ENCODE peak calls at places on chromosomes 5 and 9, in seven cellular contexts. One of them, this sample, is unnamed.
A peak's percentile ranks its signal among the peaks of the same experiment; 100 is the strongest.

GRCh38 chr5:150780180-150780692 is 1.7 kb downstream of the SMIM3 start:
- DNase-seq in D721Med: no peak
- DNase-seq in GM06990: peak; percentile 73
- DNase-seq in fibroblast of lung: peak; percentile 66
- DNase-seq in B cell: peak; percentile 29
- DNase-seq in spleen: no peak
- DNase-seq in astrocyte of the spinal cord: no peak
- DNase-seq in this sample: peak; percentile 73

GRCh38 chr5:68337235-68337634 is 121.7 kb downstream of the PIK3R1 start:
- DNase-seq in B cell: no peak
- DNase-seq in fibroblast of lung: no peak
- DNase-seq in GM06990: no peak
- DNase-seq in spleen: no peak
- DNase-seq in astrocyte of the spinal cord: no peak
- DNase-seq in D721Med: no peak
- DNase-seq in this sample: no peak

GRCh38 chr9:94139672-94140417 is 55.6 kb downstream of the PTPDC1 start:
- DNase-seq in B cell: no peak
- DNase-seq in spleen: no peak
- DNase-seq in D721Med: no peak
- DNase-seq in fibroblast of lung: peak; percentile 97
- DNase-seq in GM06990: no peak
- DNase-seq in astrocyte of the spinal cord: peak; percentile 99
- DNase-seq in this sample: no peak

GRCh38 chr5:19270153-19270552 is 717.8 kb downstream of the CDH18 start:
- DNase-seq in B cell: no peak
- DNase-seq in spleen: no peak
- DNase-seq in astrocyte of the spinal cord: no peak
- DNase-seq in GM06990: no peak
- DNase-seq in fibroblast of lung: no peak
- DNase-seq in D721Med: no peak
- DNase-seq in this sample: no peak

GRCh38 chr5:132052520-132052919 is 7.9 kb upstream of the IL3 start:
- DNase-seq in GM06990: no peak
- DNase-seq in D721Med: no peak
- DNase-seq in spleen: peak; percentile 68
- DNase-seq in B cell: no peak
- DNase-seq in astrocyte of the spinal cord: no peak
- DNase-seq in fibroblast of lung: no peak
- DNase-seq in this sample: peak; percentile 1

GRCh38 chr9:78821126-78821822 is 524.3 kb downstream of the PSAT1 start:
- DNase-seq in spleen: no peak
- DNase-seq in fibroblast of lung: peak; percentile 19
- DNase-seq in GM06990: no peak
- DNase-seq in D721Med: no peak
- DNase-seq in astrocyte of the spinal cord: peak; percentile 43
- DNase-seq in B cell: peak; percentile 39
- DNase-seq in this sample: peak; percentile 63

GRCh38 chr5:151298063-151298462 is 5.5 kb downstream of the SLC36A3 start:
- DNase-seq in fibroblast of lung: no peak
- DNase-seq in B cell: peak; percentile 54
- DNase-seq in D721Med: no peak
- DNase-seq in astrocyte of the spinal cord: no peak
- DNase-seq in GM06990: no peak
- DNase-seq in spleen: no peak
- DNase-seq in this sample: no peak

GRCh38 chr5:38757451-38758245 is 88.2 kb upstream of the OSMR start:
- DNase-seq in fibroblast of lung: peak; percentile 81
- DNase-seq in D721Med: no peak
- DNase-seq in spleen: no peak
- DNase-seq in GM06990: no peak
- DNase-seq in B cell: no peak
- DNase-seq in astrocyte of the spinal cord: peak; percentile 57
- DNase-seq in this sample: no peak

GRCh38 chr9:88897081-88897480 is 94.2 kb upstream of the S1PR3 start:
- DNase-seq in B cell: no peak
- DNase-seq in fibroblast of lung: no peak
- DNase-seq in astrocyte of the spinal cord: no peak
- DNase-seq in spleen: no peak
- DNase-seq in D721Med: no peak
- DNase-seq in GM06990: no peak
- DNase-seq in this sample: no peak

GRCh38 chr5:159094745-159095144 is 5.0 kb downstream of the EBF1 start:
- DNase-seq in B cell: peak; percentile 70
- DNase-seq in astrocyte of the spinal cord: peak; percentile 87
- DNase-seq in spleen: peak; percentile 81
- DNase-seq in GM06990: peak; percentile 56
- DNase-seq in fibroblast of lung: peak; percentile 73
- DNase-seq in D721Med: no peak
- DNase-seq in this sample: peak; percentile 70

GRCh38 chr5:122576266-122577016 is 198.4 kb upstream of the SNX2 start:
- DNase-seq in astrocyte of the spinal cord: peak; percentile 43
- DNase-seq in B cell: no peak
- DNase-seq in GM06990: no peak
- DNase-seq in D721Med: no peak
- DNase-seq in fibroblast of lung: peak; percentile 53
- DNase-seq in spleen: no peak
- DNase-seq in this sample: no peak

GRCh38 chr9:127771570-127772189 is 6.8 kb downstream of the SH2D3C start:
- DNase-seq in fibroblast of lung: no peak
- DNase-seq in D721Med: no peak
- DNase-seq in B cell: no peak
- DNase-seq in spleen: no peak
- DNase-seq in GM06990: no peak
- DNase-seq in astrocyte of the spinal cord: no peak
- DNase-seq in this sample: no peak

GRCh38 chr5:84384604-84385575 is at the start of gene EDIL3:
- DNase-seq in D721Med: no peak
- DNase-seq in GM06990: peak; percentile 1
- DNase-seq in fibroblast of lung: peak; percentile 72
- DNase-seq in B cell: no peak
- DNase-seq in spleen: peak; percentile 69
- DNase-seq in astrocyte of the spinal cord: peak; percentile 73
- DNase-seq in this sample: no peak

GRCh38 chr9:98551511-98552286 is 157.0 kb downstream of the GABBR2 start:
- DNase-seq in D721Med: no peak
- DNase-seq in B cell: no peak
- DNase-seq in spleen: no peak
- DNase-seq in GM06990: no peak
- DNase-seq in astrocyte of the spinal cord: peak; percentile 78
- DNase-seq in fibroblast of lung: peak; percentile 99
- DNase-seq in this sample: no peak

GRCh38 chr5:156326718-156327259 is at the start of gene SGCD:
- DNase-seq in fibroblast of lung: peak; percentile 90
- DNase-seq in GM06990: no peak
- DNase-seq in B cell: no peak
- DNase-seq in D721Med: no peak
- DNase-seq in astrocyte of the spinal cord: peak; percentile 77
- DNase-seq in spleen: no peak
- DNase-seq in this sample: no peak

GRCh38 chr5:133926960-133927615 is 41.3 kb downstream of the C5orf15 start:
- DNase-seq in fibroblast of lung: no peak
- DNase-seq in astrocyte of the spinal cord: no peak
- DNase-seq in spleen: no peak
- DNase-seq in B cell: no peak
- DNase-seq in D721Med: no peak
- DNase-seq in GM06990: no peak
- DNase-seq in this sample: no peak

GRCh38 chr9:101269596-101270324 is 115.0 kb downstream of the BAAT start:
- DNase-seq in B cell: no peak
- DNase-seq in spleen: no peak
- DNase-seq in D721Med: no peak
- DNase-seq in GM06990: no peak
- DNase-seq in astrocyte of the spinal cord: no peak
- DNase-seq in fibroblast of lung: no peak
- DNase-seq in this sample: no peak

GRCh38 chr5:31823477-31823876 is 184.5 kb downstream of the PDZD2 start:
- DNase-seq in GM06990: no peak
- DNase-seq in B cell: no peak
- DNase-seq in fibroblast of lung: no peak
- DNase-seq in D721Med: no peak
- DNase-seq in spleen: no peak
- DNase-seq in astrocyte of the spinal cord: no peak
- DNase-seq in this sample: no peak

GRCh38 chr9:78115073-78115472 is 83.5 kb upstream of the GNAQ start:
- DNase-seq in spleen: no peak
- DNase-seq in astrocyte of the spinal cord: no peak
- DNase-seq in B cell: peak; percentile 58
- DNase-seq in GM06990: no peak
- DNase-seq in D721Med: no peak
- DNase-seq in fibroblast of lung: no peak
- DNase-seq in this sample: peak; percentile 14

GRCh38 chr9:117081641-117082317 is 333.1 kb downstream of the ASTN2 start:
- DNase-seq in spleen: no peak
- DNase-seq in GM06990: no peak
- DNase-seq in astrocyte of the spinal cord: no peak
- DNase-seq in B cell: no peak
- DNase-seq in fibroblast of lung: no peak
- DNase-seq in D721Med: no peak
- DNase-seq in this sample: no peak

GRCh38 chr9:38263534-38263933 is 129.0 kb upstream of the ALDH1B1 start:
- DNase-seq in spleen: no peak
- DNase-seq in astrocyte of the spinal cord: peak; percentile 42
- DNase-seq in GM06990: no peak
- DNase-seq in B cell: no peak
- DNase-seq in D721Med: no peak
- DNase-seq in fibroblast of lung: peak; percentile 36
- DNase-seq in this sample: no peak

GRCh38 chr9:115992834-115993233 is 160.8 kb upstream of the PAPPA start:
- DNase-seq in astrocyte of the spinal cord: peak; percentile 55
- DNase-seq in GM06990: no peak
- DNase-seq in fibroblast of lung: peak; percentile 73
- DNase-seq in spleen: no peak
- DNase-seq in B cell: no peak
- DNase-seq in D721Med: no peak
- DNase-seq in this sample: no peak
- TF ChIP-seq CTCF in astrocyte of the spinal cord: no peak
- TF ChIP-seq CTCF in GM06990: no peak
- TF ChIP-seq CTCF in fibroblast of lung: no peak
- TF ChIP-seq CTCF in spleen: no peak
- TF ChIP-seq CTCF in B cell: no peak
- TF ChIP-seq CTCF in D721Med: no peak
- TF ChIP-seq CTCF in this sample: no peak

GRCh38 chr9:125632321-125633115 is 74.5 kb downstream of the MAPKAP1 start:
- DNase-seq in fibroblast of lung: peak; percentile 81
- DNase-seq in D721Med: no peak
- DNase-seq in B cell: peak; percentile 64
- DNase-seq in GM06990: peak; percentile 78
- DNase-seq in astrocyte of the spinal cord: no peak
- DNase-seq in spleen: no peak
- DNase-seq in this sample: peak; percentile 65

GRCh38 chr9:125630436-125630835 is 76.6 kb downstream of the MAPKAP1 start:
- DNase-seq in fibroblast of lung: peak; percentile 65
- DNase-seq in GM06990: no peak
- DNase-seq in B cell: no peak
- DNase-seq in spleen: no peak
- DNase-seq in astrocyte of the spinal cord: no peak
- DNase-seq in D721Med: no peak
- DNase-seq in this sample: no peak

GRCh38 chr9:125629451-125629850 is 77.6 kb downstream of the MAPKAP1 start:
- DNase-seq in D721Med: no peak
- DNase-seq in GM06990: no peak
- DNase-seq in fibroblast of lung: no peak
- DNase-seq in spleen: no peak
- DNase-seq in astrocyte of the spinal cord: no peak
- DNase-seq in B cell: peak; percentile 29
- DNase-seq in this sample: no peak

GRCh38 chr9:125633116-125633743 is 73.8 kb downstream of the MAPKAP1 start:
- DNase-seq in GM06990: no peak
- DNase-seq in fibroblast of lung: peak; percentile 43
- DNase-seq in D721Med: no peak
- DNase-seq in astrocyte of the spinal cord: no peak
- DNase-seq in B cell: no peak
- DNase-seq in spleen: no peak
- DNase-seq in this sample: no peak

DNA sequence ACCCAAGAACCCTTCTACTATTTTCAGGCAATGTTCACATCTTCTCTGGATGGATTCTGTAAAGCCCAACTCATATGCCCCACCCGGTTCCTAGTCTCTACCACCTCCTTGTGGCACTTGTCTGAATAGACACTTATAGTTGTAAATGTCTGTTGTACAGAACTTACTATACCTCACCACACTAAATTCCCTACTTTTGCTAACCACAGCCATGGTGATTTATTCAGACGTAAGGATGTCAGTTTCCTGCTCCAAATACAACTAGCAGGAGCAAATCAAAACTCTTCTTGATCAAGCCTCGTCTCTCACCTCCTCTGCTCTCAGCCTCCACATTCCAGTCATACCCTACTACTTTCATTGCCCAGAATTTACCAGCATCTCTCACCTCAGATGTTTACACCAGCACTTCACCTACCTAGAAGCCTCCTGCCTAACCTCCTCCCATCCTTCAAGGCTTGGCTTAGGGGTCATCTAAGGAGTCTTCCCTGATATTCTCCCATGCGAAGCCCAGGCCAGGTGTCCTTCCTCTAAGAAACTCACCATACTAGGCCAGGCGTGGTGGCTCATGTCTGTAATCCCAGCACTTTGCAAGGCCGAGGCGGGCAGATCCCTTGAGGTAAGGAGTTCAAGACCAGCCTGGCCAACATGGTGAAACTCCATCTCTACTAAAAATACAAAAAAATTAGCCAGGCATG is 75.5 kb downstream of the MAPKAP1 start:
- DNase-seq in GM06990: peak; percentile 40
- DNase-seq in fibroblast of lung: peak; percentile 60
- DNase-seq in astrocyte of the spinal cord: peak; percentile 67
- DNase-seq in spleen: no peak
- DNase-seq in D721Med: no peak
- DNase-seq in B cell: peak; percentile 55
- DNase-seq in this sample: peak; percentile 72
- TF ChIP-seq CTCF in GM06990: peak; percentile 76
- TF ChIP-seq CTCF in fibroblast of lung: peak; percentile 71
- TF ChIP-seq CTCF in astrocyte of the spinal cord: peak; percentile 62
- TF ChIP-seq CTCF in spleen: peak; percentile 60
- TF ChIP-seq CTCF in D721Med: peak; percentile 36
- TF ChIP-seq CTCF in B cell: peak; percentile 74
- TF ChIP-seq CTCF in this sample: no peak

GRCh38 chr9:107183176-107183575 is 99.9 kb upstream of the RAD23B start:
- DNase-seq in D721Med: no peak
- DNase-seq in fibroblast of lung: no peak
- DNase-seq in astrocyte of the spinal cord: no peak
- DNase-seq in spleen: no peak
- DNase-seq in B cell: no peak
- DNase-seq in GM06990: no peak
- DNase-seq in this sample: no peak
- TF ChIP-seq CTCF in D721Med: no peak
- TF ChIP-seq CTCF in fibroblast of lung: no peak
- TF ChIP-seq CTCF in astrocyte of the spinal cord: no peak
- TF ChIP-seq CTCF in spleen: no peak
- TF ChIP-seq CTCF in B cell: no peak
- TF ChIP-seq CTCF in GM06990: no peak
- TF ChIP-seq CTCF in this sample: no peak

DNA sequence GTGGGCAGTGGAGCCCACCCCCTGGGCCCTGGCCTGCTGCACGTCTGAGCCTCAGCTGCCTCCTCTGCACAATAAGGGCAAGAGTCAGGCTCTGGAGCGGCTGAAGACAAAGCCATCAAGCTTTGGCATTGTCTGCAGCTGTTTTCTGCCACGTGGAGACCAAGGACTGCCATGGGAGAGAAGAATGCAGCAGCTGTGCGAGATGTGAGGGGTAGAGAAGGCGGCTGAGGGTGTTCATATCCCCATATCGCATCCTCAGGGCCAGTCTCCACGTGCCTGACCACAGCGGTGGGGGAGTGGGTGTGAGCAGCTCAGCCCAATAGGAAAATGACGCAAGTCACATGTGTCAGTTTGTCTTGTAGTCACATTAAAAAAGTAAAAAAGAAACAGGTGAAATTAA is 6.8 kb downstream of the C1QTNF2 start:
- DNase-seq in B cell: no peak
- DNase-seq in GM06990: no peak
- DNase-seq in fibroblast of lung: no peak
- DNase-seq in D721Med: no peak
- DNase-seq in astrocyte of the spinal cord: no peak
- DNase-seq in spleen: no peak
- DNase-seq in this sample: no peak
- TF ChIP-seq CTCF in B cell: no peak
- TF ChIP-seq CTCF in GM06990: no peak
- TF ChIP-seq CTCF in fibroblast of lung: no peak
- TF ChIP-seq CTCF in D721Med: no peak
- TF ChIP-seq CTCF in astrocyte of the spinal cord: no peak
- TF ChIP-seq CTCF in spleen: no peak
- TF ChIP-seq CTCF in this sample: no peak